ENCODE peak calls at places on chromosomes 7 and 10, in six cellular contexts. One of them, this sample, is unnamed.

GRCh38 chr7:33773053-33773452 is 132.3 kb upstream of the BMPER start:
- DNase-seq in HepG2: no peak
- DNase-seq in SK-N-SH: no peak
- DNase-seq in GM12878: no peak
- DNase-seq in H1: no peak
- DNase-seq in K562: no peak
- DNase-seq in this sample: no peak

GRCh38 chr10:62765726-62766125 is 38.8 kb upstream of the ADO start:
- DNase-seq in HepG2: no peak
- DNase-seq in H1: no peak
- DNase-seq in SK-N-SH: no peak
- DNase-seq in GM12878: no peak
- DNase-seq in K562: no peak
- DNase-seq in this sample: no peak

GRCh38 chr7:81111358-81111757 is 192.5 kb upstream of the SEMA3C start:
- DNase-seq in GM12878: no peak
- DNase-seq in HepG2: no peak
- DNase-seq in H1: no peak
- DNase-seq in K562: no peak
- DNase-seq in SK-N-SH: peak
- DNase-seq in this sample: no peak

GRCh38 chr10:130022501-130023299 is 58.6 kb upstream of the EBF3 start:
- DNase-seq in GM12878: no peak
- DNase-seq in H1: no peak
- DNase-seq in SK-N-SH: no peak
- DNase-seq in HepG2: no peak
- DNase-seq in K562: no peak
- DNase-seq in this sample: no peak

GRCh38 chr10:132627736-132628512 is 90.3 kb downstream of the INPP5A start:
- DNase-seq in K562: peak
- DNase-seq in SK-N-SH: peak
- DNase-seq in HepG2: no peak
- DNase-seq in H1: no peak
- DNase-seq in GM12878: no peak
- DNase-seq in this sample: no peak

GRCh38 chr7:74479961-74480829 is 26.5 kb downstream of the GTF2IRD1 start:
- DNase-seq in H1: peak
- DNase-seq in HepG2: peak
- DNase-seq in GM12878: no peak
- DNase-seq in SK-N-SH: peak
- DNase-seq in K562: no peak
- DNase-seq in this sample: no peak

GRCh38 chr7:132590162-132590561 is 13.9 kb upstream of the PLXNA4 start:
- DNase-seq in H1: no peak
- DNase-seq in GM12878: no peak
- DNase-seq in SK-N-SH: no peak
- DNase-seq in HepG2: no peak
- DNase-seq in K562: no peak
- DNase-seq in this sample: no peak

GRCh38 chr10:3820255-3820654 is 35.2 kb upstream of the KLF6 start:
- DNase-seq in HepG2: no peak
- DNase-seq in SK-N-SH: no peak
- DNase-seq in K562: no peak
- DNase-seq in H1: no peak
- DNase-seq in GM12878: no peak
- DNase-seq in this sample: no peak

GRCh38 chr10:24929056-24929544 is 23.3 kb downstream of the PRTFDC1 start:
- DNase-seq in H1: no peak
- DNase-seq in GM12878: peak
- DNase-seq in HepG2: no peak
- DNase-seq in SK-N-SH: no peak
- DNase-seq in K562: no peak
- DNase-seq in this sample: peak

GRCh38 chr10:96850825-96851224 is 18.7 kb downstream of the LCOR start:
- DNase-seq in HepG2: no peak
- DNase-seq in SK-N-SH: no peak
- DNase-seq in GM12878: no peak
- DNase-seq in H1: no peak
- DNase-seq in K562: no peak
- DNase-seq in this sample: no peak

GRCh38 chr10:43824934-43825333 is 176.3 kb upstream of the ZNF32 start:
- DNase-seq in SK-N-SH: no peak
- DNase-seq in H1: no peak
- DNase-seq in K562: no peak
- DNase-seq in HepG2: peak
- DNase-seq in GM12878: no peak
- DNase-seq in this sample: no peak

GRCh38 chr7:70706698-70707097 is 425.2 kb upstream of the GALNT17 start:
- DNase-seq in HepG2: no peak
- DNase-seq in K562: no peak
- DNase-seq in H1: no peak
- DNase-seq in SK-N-SH: no peak
- DNase-seq in GM12878: no peak
- DNase-seq in this sample: no peak

GRCh38 chr7:149196151-149196704 is 882 bp downstream of the ZNF282 start:
- DNase-seq in H1: no peak
- DNase-seq in HepG2: no peak
- DNase-seq in SK-N-SH: peak
- DNase-seq in K562: peak
- DNase-seq in GM12878: no peak
- DNase-seq in this sample: no peak

GRCh38 chr7:142859829-142860228 is 5.0 kb downstream of the EPHB6 start:
- DNase-seq in K562: no peak
- DNase-seq in GM12878: no peak
- DNase-seq in H1: no peak
- DNase-seq in HepG2: no peak
- DNase-seq in SK-N-SH: no peak
- DNase-seq in this sample: no peak

GRCh38 chr7:142862401-142863400 is 7.8 kb downstream of the EPHB6 start:
- DNase-seq in H1: no peak
- DNase-seq in HepG2: no peak
- DNase-seq in SK-N-SH: no peak
- DNase-seq in K562: no peak
- DNase-seq in GM12878: no peak
- DNase-seq in this sample: no peak

GRCh38 chr7:142859411-142859810 is 4.5 kb downstream of the EPHB6 start:
- DNase-seq in HepG2: no peak
- DNase-seq in H1: no peak
- DNase-seq in K562: no peak
- DNase-seq in GM12878: no peak
- DNase-seq in SK-N-SH: no peak
- DNase-seq in this sample: no peak

GRCh38 chr7:142863891-142864685 is 9.2 kb downstream of the EPHB6 start:
- DNase-seq in GM12878: no peak
- DNase-seq in K562: no peak
- DNase-seq in HepG2: no peak
- DNase-seq in H1: no peak
- DNase-seq in SK-N-SH: no peak
- DNase-seq in this sample: no peak

GRCh38 chr7:142860968-142861367 is 6.1 kb downstream of the EPHB6 start:
- DNase-seq in HepG2: no peak
- DNase-seq in K562: no peak
- DNase-seq in GM12878: no peak
- DNase-seq in H1: no peak
- DNase-seq in SK-N-SH: no peak
- DNase-seq in this sample: no peak
- TF ChIP-seq POLR2AphosphoS5 in HepG2: no peak
- TF ChIP-seq POLR2AphosphoS5 in K562: no peak
- TF ChIP-seq POLR2AphosphoS5 in GM12878: no peak
- TF ChIP-seq POLR2AphosphoS5 in H1: no peak
- TF ChIP-seq POLR2AphosphoS5 in SK-N-SH: no peak
- TF ChIP-seq POLR2AphosphoS5 in this sample: no peak

GRCh38 chr7:27178366-27178765 is 4.2 kb upstream of the HOXA10 start:
- DNase-seq in K562: no peak
- DNase-seq in HepG2: no peak
- DNase-seq in H1: no peak
- DNase-seq in SK-N-SH: no peak
- DNase-seq in GM12878: no peak
- DNase-seq in this sample: no peak
- H3K9ac ChIP-seq in K562: no peak
- H3K9ac ChIP-seq in HepG2: no peak
- H3K9ac ChIP-seq in H1: no peak
- H3K9ac ChIP-seq in SK-N-SH: no peak
- H3K9ac ChIP-seq in GM12878: no peak
- H3K9ac ChIP-seq in this sample: no peak

DNA sequence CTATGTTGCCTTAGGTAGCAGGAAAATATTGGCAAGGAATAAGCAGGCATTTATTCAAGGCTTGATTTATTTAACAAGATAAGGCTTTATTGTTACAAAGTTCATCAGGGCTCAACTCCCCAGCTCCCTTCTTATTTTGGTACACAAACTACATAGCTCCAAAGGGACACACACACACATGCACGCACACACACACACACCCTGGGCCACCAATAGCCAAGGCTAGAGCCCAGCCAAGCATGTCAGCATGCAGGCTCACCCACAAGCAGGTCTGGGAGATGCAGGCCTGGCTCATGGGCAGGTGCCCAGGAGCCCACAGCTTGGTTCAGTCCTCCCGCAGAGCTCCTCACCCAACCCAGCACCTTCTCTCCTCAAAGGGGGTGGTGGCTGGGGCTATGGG is 23.4 kb downstream of the LEP start:
- DNase-seq in SK-N-SH: no peak
- DNase-seq in GM12878: no peak
- DNase-seq in H1: no peak
- DNase-seq in HepG2: no peak
- DNase-seq in K562: no peak
- DNase-seq in this sample: no peak
- H3K4me3 ChIP-seq in SK-N-SH: no peak
- H3K4me3 ChIP-seq in GM12878: no peak
- H3K4me3 ChIP-seq in H1: no peak
- H3K4me3 ChIP-seq in HepG2: no peak
- H3K4me3 ChIP-seq in K562: no peak
- H3K4me3 ChIP-seq in this sample: no peak

DNA sequence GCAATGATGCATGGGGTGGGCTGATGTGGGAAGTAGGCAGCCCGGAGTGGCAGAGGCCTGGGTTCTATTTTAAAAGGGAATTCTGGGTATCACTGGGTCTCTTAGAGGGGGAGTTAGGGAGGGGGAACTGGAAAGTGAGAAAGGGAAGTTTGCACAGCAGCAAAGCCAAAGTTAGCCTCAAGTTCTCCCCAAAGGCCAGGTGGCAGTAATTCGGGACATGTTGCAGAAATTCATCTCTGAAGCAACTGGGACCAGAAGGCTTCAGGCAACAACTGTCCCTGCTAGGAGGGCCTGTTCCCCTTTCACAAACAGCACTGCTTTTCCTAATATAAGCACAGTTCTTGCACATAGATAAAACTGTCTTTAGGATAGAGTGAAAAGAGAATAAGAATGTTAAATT is 67.4 kb downstream of the NOD1 start:
- DNase-seq in SK-N-SH: no peak
- DNase-seq in K562: no peak
- DNase-seq in GM12878: no peak
- DNase-seq in HepG2: no peak
- DNase-seq in H1: no peak
- DNase-seq in this sample: no peak
- TF ChIP-seq POLR2AphosphoS5 in SK-N-SH: no peak
- TF ChIP-seq POLR2AphosphoS5 in K562: no peak
- TF ChIP-seq POLR2AphosphoS5 in GM12878: no peak
- TF ChIP-seq POLR2AphosphoS5 in HepG2: no peak
- TF ChIP-seq POLR2AphosphoS5 in H1: no peak
- TF ChIP-seq POLR2AphosphoS5 in this sample: no peak

DNA sequence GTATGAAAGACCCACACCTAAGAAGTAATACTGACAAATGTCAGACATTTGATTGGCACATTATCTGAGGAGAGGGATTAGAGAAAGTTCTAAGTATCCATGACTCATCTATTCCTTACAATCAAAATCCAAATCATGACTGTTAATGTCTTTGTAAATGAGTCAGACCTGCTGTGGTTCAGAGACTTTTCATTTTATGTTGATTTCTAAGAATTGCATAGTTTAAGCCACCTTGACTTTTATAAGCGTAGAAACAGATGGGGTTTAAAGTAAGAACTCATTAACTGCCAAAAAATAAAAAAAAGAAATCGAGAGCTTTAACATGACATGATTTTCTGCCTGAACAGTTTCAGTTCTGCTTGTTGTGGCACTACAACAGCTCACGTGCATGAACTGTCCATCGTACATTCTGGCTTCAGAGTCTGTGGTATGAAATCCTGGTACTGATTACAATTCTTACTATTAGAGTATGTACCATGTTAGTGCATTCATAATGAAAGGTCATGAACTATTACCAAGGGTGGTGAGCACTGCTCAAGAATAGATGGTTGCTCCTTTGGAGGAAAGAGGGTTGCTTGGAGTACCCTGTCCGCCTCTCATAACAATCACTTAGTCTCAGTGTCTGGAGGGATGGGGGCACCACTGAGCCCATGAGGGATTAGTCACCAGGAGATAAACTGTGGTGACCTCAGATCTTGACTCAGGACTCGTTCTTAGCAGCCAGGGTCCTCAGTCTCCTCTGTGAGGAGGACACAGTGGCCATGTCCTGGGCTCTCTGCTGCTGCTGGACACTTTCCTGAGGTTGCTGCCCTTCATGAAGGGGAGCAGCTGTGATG is 42.2 kb downstream of the ACSM6 start:
- DNase-seq in HepG2: no peak
- DNase-seq in SK-N-SH: no peak
- DNase-seq in K562: no peak
- DNase-seq in GM12878: peak
- DNase-seq in H1: no peak
- DNase-seq in this sample: no peak
- H3K9ac ChIP-seq in HepG2: no peak
- H3K9ac ChIP-seq in SK-N-SH: peak
- H3K9ac ChIP-seq in K562: no peak
- H3K9ac ChIP-seq in GM12878: peak
- H3K9ac ChIP-seq in H1: no peak
- H3K9ac ChIP-seq in this sample: no peak

GRCh38 chr10:31679931-31680330 is 248.7 kb downstream of the ARHGAP12 start:
- DNase-seq in HepG2: no peak
- DNase-seq in GM12878: no peak
- DNase-seq in SK-N-SH: no peak
- DNase-seq in H1: no peak
- DNase-seq in K562: no peak
- DNase-seq in this sample: no peak

GRCh38 chr10:31678139-31678536 is 250.5 kb downstream of the ARHGAP12 start:
- DNase-seq in HepG2: no peak
- DNase-seq in H1: no peak
- DNase-seq in GM12878: no peak
- DNase-seq in K562: no peak
- DNase-seq in SK-N-SH: no peak
- DNase-seq in this sample: no peak

GRCh38 chr10:31677198-31678138 is 251.2 kb downstream of the ARHGAP12 start:
- DNase-seq in HepG2: no peak
- DNase-seq in GM12878: no peak
- DNase-seq in H1: peak
- DNase-seq in SK-N-SH: no peak
- DNase-seq in K562: no peak
- DNase-seq in this sample: no peak

GRCh38 chr10:31675726-31676125 is 252.9 kb downstream of the ARHGAP12 start:
- DNase-seq in SK-N-SH: no peak
- DNase-seq in GM12878: no peak
- DNase-seq in H1: no peak
- DNase-seq in K562: no peak
- DNase-seq in HepG2: no peak
- DNase-seq in this sample: no peak

GRCh38 chr10:31678573-31679122 is 250.0 kb downstream of the ARHGAP12 start:
- DNase-seq in SK-N-SH: no peak
- DNase-seq in K562: no peak
- DNase-seq in GM12878: no peak
- DNase-seq in H1: no peak
- DNase-seq in HepG2: no peak
- DNase-seq in this sample: no peak
- H3K4me3 ChIP-seq in SK-N-SH: no peak
- H3K4me3 ChIP-seq in K562: no peak
- H3K4me3 ChIP-seq in GM12878: no peak
- H3K4me3 ChIP-seq in H1: no peak
- H3K4me3 ChIP-seq in HepG2: no peak
- H3K4me3 ChIP-seq in this sample: no peak